ENCODE peak calls at places on chromosome 12, in six cellular contexts. One of them, this sample, is unnamed. For H3K9me3 and H3K4me1, the result is how much of the 10 kb centered on the place peaks cover.

GRCh38 chr12:131347345-131347714 is 363.6 kb upstream of the SFSWAP start:
- DNase-seq in right atrium auricular region: no peak
- DNase-seq in IMR-90: no peak
- DNase-seq in stomach: no peak
- DNase-seq in left ventricle myocardium inferior: no peak
- DNase-seq in effector memory CD4-positive, alpha-beta T cell: no peak
- DNase-seq in this sample: no peak

GRCh38 chr12:67327466-67327865 is 58.3 kb downstream of the CAND1 start:
- DNase-seq in stomach: no peak
- DNase-seq in effector memory CD4-positive, alpha-beta T cell: no peak
- DNase-seq in IMR-90: no peak
- DNase-seq in right atrium auricular region: no peak
- DNase-seq in left ventricle myocardium inferior: no peak
- DNase-seq in this sample: no peak

GRCh38 chr12:48078901-48079300 is 27.0 kb downstream of the SENP1 start:
- DNase-seq in right atrium auricular region: no peak
- DNase-seq in effector memory CD4-positive, alpha-beta T cell: no peak
- DNase-seq in IMR-90: peak
- DNase-seq in left ventricle myocardium inferior: no peak
- DNase-seq in stomach: no peak
- DNase-seq in this sample: no peak

GRCh38 chr12:43858991-43859390 is 23.1 kb downstream of the TMEM117 start:
- DNase-seq in IMR-90: no peak
- DNase-seq in right atrium auricular region: no peak
- DNase-seq in effector memory CD4-positive, alpha-beta T cell: no peak
- DNase-seq in left ventricle myocardium inferior: no peak
- DNase-seq in stomach: no peak
- DNase-seq in this sample: no peak

GRCh38 chr12:3427956-3428355 is 63.0 kb upstream of the PRMT8 start:
- DNase-seq in stomach: no peak
- DNase-seq in effector memory CD4-positive, alpha-beta T cell: no peak
- DNase-seq in left ventricle myocardium inferior: no peak
- DNase-seq in right atrium auricular region: no peak
- DNase-seq in IMR-90: no peak
- DNase-seq in this sample: no peak

GRCh38 chr12:24069532-24070395 is 120.3 kb upstream of the SOX5 start:
- DNase-seq in effector memory CD4-positive, alpha-beta T cell: no peak
- DNase-seq in stomach: no peak
- DNase-seq in left ventricle myocardium inferior: no peak
- DNase-seq in right atrium auricular region: no peak
- DNase-seq in IMR-90: peak
- DNase-seq in this sample: no peak

GRCh38 chr12:24901975-24902461 is 46.9 kb downstream of the BCAT1 start:
- DNase-seq in left ventricle myocardium inferior: no peak
- DNase-seq in right atrium auricular region: no peak
- DNase-seq in effector memory CD4-positive, alpha-beta T cell: no peak
- DNase-seq in stomach: no peak
- DNase-seq in IMR-90: no peak
- DNase-seq in this sample: no peak

GRCh38 chr12:49370539-49370938 is 3.3 kb downstream of the SPATS2 start:
- DNase-seq in IMR-90: no peak
- DNase-seq in left ventricle myocardium inferior: no peak
- DNase-seq in stomach: no peak
- DNase-seq in effector memory CD4-positive, alpha-beta T cell: no peak
- DNase-seq in right atrium auricular region: no peak
- DNase-seq in this sample: no peak

GRCh38 chr12:121295123-121295745 is 1.3 kb downstream of the CAMKK2 start:
- DNase-seq in right atrium auricular region: no peak
- DNase-seq in stomach: no peak
- DNase-seq in left ventricle myocardium inferior: no peak
- DNase-seq in IMR-90: no peak
- DNase-seq in effector memory CD4-positive, alpha-beta T cell: no peak
- DNase-seq in this sample: no peak

GRCh38 chr12:104049278-104050257 is at the start of gene GLT8D2:
- DNase-seq in left ventricle myocardium inferior: peak
- DNase-seq in stomach: peak
- DNase-seq in IMR-90: peak
- DNase-seq in effector memory CD4-positive, alpha-beta T cell: no peak
- DNase-seq in right atrium auricular region: peak
- DNase-seq in this sample: peak

GRCh38 chr12:118459110-118459509 is 82.8 kb downstream of the SUDS3 start:
- DNase-seq in effector memory CD4-positive, alpha-beta T cell: no peak
- DNase-seq in left ventricle myocardium inferior: no peak
- DNase-seq in IMR-90: no peak
- DNase-seq in right atrium auricular region: no peak
- DNase-seq in stomach: no peak
- DNase-seq in this sample: no peak

GRCh38 chr12:95342008-95342407 is 124.4 kb downstream of the VEZT start:
- DNase-seq in effector memory CD4-positive, alpha-beta T cell: no peak
- DNase-seq in left ventricle myocardium inferior: no peak
- DNase-seq in IMR-90: no peak
- DNase-seq in stomach: no peak
- DNase-seq in right atrium auricular region: no peak
- DNase-seq in this sample: no peak
- H3K9me3 ChIP-seq in effector memory CD4-positive, alpha-beta T cell: under half
- H3K9me3 ChIP-seq in left ventricle myocardium inferior: under half
- H3K9me3 ChIP-seq in IMR-90: under half
- H3K9me3 ChIP-seq in stomach: under half
- H3K9me3 ChIP-seq in right atrium auricular region: under half
- H3K9me3 ChIP-seq in this sample: under half

GRCh38 chr12:32124637-32125036 is 18.0 kb downstream of the BICD1 start:
- DNase-seq in stomach: no peak
- DNase-seq in IMR-90: no peak
- DNase-seq in right atrium auricular region: no peak
- DNase-seq in effector memory CD4-positive, alpha-beta T cell: no peak
- DNase-seq in left ventricle myocardium inferior: no peak
- DNase-seq in this sample: no peak
- H3K4me1 ChIP-seq in stomach: under half
- H3K4me1 ChIP-seq in IMR-90: under half
- H3K4me1 ChIP-seq in right atrium auricular region: under half
- H3K4me1 ChIP-seq in effector memory CD4-positive, alpha-beta T cell: under half
- H3K4me1 ChIP-seq in left ventricle myocardium inferior: under half
- H3K4me1 ChIP-seq in this sample: under half

GRCh38 chr12:125280482-125281377 is 215.5 kb downstream of the AACS start:
- DNase-seq in effector memory CD4-positive, alpha-beta T cell: no peak
- DNase-seq in stomach: no peak
- DNase-seq in IMR-90: no peak
- DNase-seq in right atrium auricular region: no peak
- DNase-seq in left ventricle myocardium inferior: no peak
- DNase-seq in this sample: no peak
- H3K27ac ChIP-seq in effector memory CD4-positive, alpha-beta T cell: no peak
- H3K27ac ChIP-seq in stomach: no peak
- H3K27ac ChIP-seq in IMR-90: no peak
- H3K27ac ChIP-seq in right atrium auricular region: no peak
- H3K27ac ChIP-seq in left ventricle myocardium inferior: no peak
- H3K27ac ChIP-seq in this sample: no peak

DNA sequence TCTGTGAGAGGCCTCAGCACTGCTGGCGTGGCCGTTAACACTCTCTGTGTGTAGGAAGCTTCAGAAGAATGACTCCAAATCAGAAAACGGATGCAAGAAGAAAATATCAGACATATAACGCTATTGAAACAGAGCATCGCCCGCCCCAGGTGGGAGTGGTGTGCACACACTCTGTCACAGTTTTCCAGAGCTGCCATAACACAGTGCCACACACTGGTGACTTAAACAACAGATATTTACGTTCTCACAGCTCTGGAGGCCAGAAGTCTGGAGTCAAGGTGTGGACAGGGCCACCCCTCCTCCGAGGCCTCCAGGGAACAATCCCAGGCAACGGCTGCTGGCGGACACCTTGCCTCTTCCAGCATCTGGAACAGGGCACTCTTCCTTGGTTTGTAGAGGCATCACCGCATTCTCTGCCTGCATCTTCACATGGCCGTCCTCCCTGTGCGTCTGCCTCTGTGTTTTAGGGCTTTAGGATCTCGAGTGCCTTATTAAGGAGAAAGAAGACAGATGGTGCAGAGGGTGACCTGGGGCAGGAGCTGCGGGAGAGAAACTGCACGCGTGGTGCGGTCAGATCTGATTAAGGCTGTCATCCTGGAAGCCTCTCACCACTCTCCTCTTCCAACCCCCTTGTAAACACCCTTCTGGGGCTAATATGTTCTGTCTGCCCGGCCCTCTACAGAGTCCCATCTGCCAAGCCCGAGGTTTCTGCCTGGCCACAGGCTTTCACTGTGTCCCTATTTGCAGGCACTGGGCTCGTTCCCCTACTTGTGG is 141.0 kb downstream of the SLC15A4 start:
- DNase-seq in left ventricle myocardium inferior: no peak
- DNase-seq in IMR-90: no peak
- DNase-seq in stomach: no peak
- DNase-seq in right atrium auricular region: no peak
- DNase-seq in effector memory CD4-positive, alpha-beta T cell: no peak
- DNase-seq in this sample: no peak
- H3K9me3 ChIP-seq in left ventricle myocardium inferior: under half
- H3K9me3 ChIP-seq in IMR-90: under half
- H3K9me3 ChIP-seq in stomach: under half
- H3K9me3 ChIP-seq in right atrium auricular region: under half
- H3K9me3 ChIP-seq in effector memory CD4-positive, alpha-beta T cell: under half
- H3K9me3 ChIP-seq in this sample: under half

GRCh38 chr12:96237465-96238077 is 43.4 kb downstream of the ELK3 start:
- DNase-seq in effector memory CD4-positive, alpha-beta T cell: peak
- DNase-seq in stomach: peak
- DNase-seq in right atrium auricular region: peak
- DNase-seq in left ventricle myocardium inferior: peak
- DNase-seq in IMR-90: peak
- DNase-seq in this sample: peak

GRCh38 chr12:96237035-96237434 is 42.9 kb downstream of the ELK3 start:
- DNase-seq in effector memory CD4-positive, alpha-beta T cell: no peak
- DNase-seq in right atrium auricular region: no peak
- DNase-seq in left ventricle myocardium inferior: no peak
- DNase-seq in stomach: no peak
- DNase-seq in IMR-90: no peak
- DNase-seq in this sample: no peak

GRCh38 chr12:96240251-96240650 is 46.1 kb downstream of the ELK3 start:
- DNase-seq in left ventricle myocardium inferior: no peak
- DNase-seq in right atrium auricular region: no peak
- DNase-seq in IMR-90: no peak
- DNase-seq in stomach: no peak
- DNase-seq in effector memory CD4-positive, alpha-beta T cell: no peak
- DNase-seq in this sample: no peak

GRCh38 chr12:96239711-96240234 is 45.6 kb downstream of the ELK3 start:
- DNase-seq in IMR-90: no peak
- DNase-seq in stomach: no peak
- DNase-seq in effector memory CD4-positive, alpha-beta T cell: no peak
- DNase-seq in right atrium auricular region: no peak
- DNase-seq in left ventricle myocardium inferior: peak
- DNase-seq in this sample: peak

DNA sequence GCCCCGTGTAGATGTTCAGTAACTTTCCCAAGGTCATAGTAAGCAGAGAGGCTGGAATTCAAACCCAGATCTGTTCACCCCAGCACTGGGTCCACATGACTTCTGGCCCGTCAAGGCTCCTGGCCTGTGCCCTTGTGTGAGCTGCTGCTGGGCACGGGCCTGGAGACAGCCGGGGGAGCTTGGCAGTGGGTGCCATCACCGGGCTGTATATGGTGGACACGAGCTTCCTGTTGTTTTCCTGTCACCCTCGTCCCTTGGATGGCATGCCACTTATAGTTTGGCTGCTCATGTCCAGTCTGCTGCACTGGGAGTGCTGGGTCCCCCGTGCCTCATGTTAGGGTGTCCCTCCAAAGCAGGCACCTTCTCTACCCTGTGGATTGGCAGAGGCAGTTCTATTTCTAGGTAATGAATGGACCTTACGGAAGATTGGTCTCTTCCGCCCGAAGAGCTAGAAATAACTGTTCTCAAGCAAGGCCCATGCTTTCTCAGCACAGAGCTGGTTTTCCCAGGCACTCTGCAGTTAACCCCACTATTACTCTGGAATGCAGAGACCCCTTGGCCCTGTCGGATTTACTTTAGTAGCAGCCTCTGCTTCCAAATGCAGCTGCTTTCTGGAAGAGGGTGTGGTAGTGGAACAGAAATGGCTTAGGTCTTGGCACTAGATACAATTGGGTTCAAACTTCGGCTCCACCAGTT is 44.3 kb downstream of the ELK3 start:
- DNase-seq in IMR-90: no peak
- DNase-seq in effector memory CD4-positive, alpha-beta T cell: no peak
- DNase-seq in left ventricle myocardium inferior: peak
- DNase-seq in right atrium auricular region: no peak
- DNase-seq in stomach: no peak
- DNase-seq in this sample: no peak
- H3K4me1 ChIP-seq in IMR-90: under half
- H3K4me1 ChIP-seq in effector memory CD4-positive, alpha-beta T cell: half or more
- H3K4me1 ChIP-seq in left ventricle myocardium inferior: half or more
- H3K4me1 ChIP-seq in right atrium auricular region: under half
- H3K4me1 ChIP-seq in stomach: half or more
- H3K4me1 ChIP-seq in this sample: half or more

GRCh38 chr12:68611094-68611818 is 557 bp downstream of the RAP1B start:
- DNase-seq in stomach: peak
- DNase-seq in right atrium auricular region: peak
- DNase-seq in IMR-90: peak
- DNase-seq in left ventricle myocardium inferior: peak
- DNase-seq in effector memory CD4-positive, alpha-beta T cell: peak
- DNase-seq in this sample: peak

GRCh38 chr12:68614105-68614679 is 3.5 kb downstream of the RAP1B start:
- DNase-seq in effector memory CD4-positive, alpha-beta T cell: no peak
- DNase-seq in IMR-90: no peak
- DNase-seq in right atrium auricular region: no peak
- DNase-seq in stomach: no peak
- DNase-seq in left ventricle myocardium inferior: no peak
- DNase-seq in this sample: no peak

GRCh38 chr12:68612245-68612644 is 1.5 kb downstream of the RAP1B start:
- DNase-seq in stomach: no peak
- DNase-seq in effector memory CD4-positive, alpha-beta T cell: no peak
- DNase-seq in right atrium auricular region: no peak
- DNase-seq in left ventricle myocardium inferior: no peak
- DNase-seq in IMR-90: peak
- DNase-seq in this sample: no peak

GRCh38 chr12:68613209-68613904 is 2.7 kb downstream of the RAP1B start:
- DNase-seq in left ventricle myocardium inferior: no peak
- DNase-seq in effector memory CD4-positive, alpha-beta T cell: peak
- DNase-seq in stomach: no peak
- DNase-seq in right atrium auricular region: no peak
- DNase-seq in IMR-90: no peak
- DNase-seq in this sample: no peak

GRCh38 chr12:68612675-68613074 is 2.0 kb downstream of the RAP1B start:
- DNase-seq in effector memory CD4-positive, alpha-beta T cell: no peak
- DNase-seq in IMR-90: no peak
- DNase-seq in left ventricle myocardium inferior: no peak
- DNase-seq in stomach: no peak
- DNase-seq in right atrium auricular region: no peak
- DNase-seq in this sample: no peak
- H3K27ac ChIP-seq in effector memory CD4-positive, alpha-beta T cell: peak
- H3K27ac ChIP-seq in IMR-90: peak
- H3K27ac ChIP-seq in left ventricle myocardium inferior: peak
- H3K27ac ChIP-seq in stomach: no peak
- H3K27ac ChIP-seq in right atrium auricular region: peak
- H3K27ac ChIP-seq in this sample: peak

GRCh38 chr12:132949936-132950837 is 5.9 kb downstream of the ZNF605 start:
- DNase-seq in left ventricle myocardium inferior: no peak
- DNase-seq in right atrium auricular region: no peak
- DNase-seq in IMR-90: no peak
- DNase-seq in effector memory CD4-positive, alpha-beta T cell: no peak
- DNase-seq in stomach: no peak
- DNase-seq in this sample: no peak
- H3K9me3 ChIP-seq in left ventricle myocardium inferior: half or more
- H3K9me3 ChIP-seq in right atrium auricular region: under half
- H3K9me3 ChIP-seq in IMR-90: half or more
- H3K9me3 ChIP-seq in effector memory CD4-positive, alpha-beta T cell: under half
- H3K9me3 ChIP-seq in stomach: under half
- H3K9me3 ChIP-seq in this sample: half or more

GRCh38 chr12:42780671-42781070 is 191.1 kb upstream of the PRICKLE1 start:
- DNase-seq in right atrium auricular region: no peak
- DNase-seq in IMR-90: no peak
- DNase-seq in left ventricle myocardium inferior: no peak
- DNase-seq in effector memory CD4-positive, alpha-beta T cell: no peak
- DNase-seq in stomach: no peak
- DNase-seq in this sample: no peak
- H3K4me1 ChIP-seq in right atrium auricular region: under half
- H3K4me1 ChIP-seq in IMR-90: under half
- H3K4me1 ChIP-seq in left ventricle myocardium inferior: under half
- H3K4me1 ChIP-seq in effector memory CD4-positive, alpha-beta T cell: under half
- H3K4me1 ChIP-seq in stomach: under half
- H3K4me1 ChIP-seq in this sample: under half

This sample was measured in heart right ventricle.